ENCODE peak calls at places on chromosomes 3 and 15, in six cellular contexts. N is astrocyte of the spinal cord, C is mammary epithelial cell, D is kidney, O is lower leg skin, A is upper lobe of left lung. R is an unnamed sample.

GRCh38 chr3:12135029-12135634 is 23.6 kb downstream of the TIMP4 start:
- DNase-seq in N (peak), O (peak), C (peak), A (peak), D (peak), R (peak)

GRCh38 chr3:65664436-65664835 is 374.3 kb downstream of the MAGI1 start:
- DNase-seq in A (no peak), N (no peak), D (no peak), C (no peak), O (no peak), R (no peak)

GRCh38 chr3:197028711-197029510 is 706 bp downstream of the MELTF start:
- DNase-seq in A (peak), O (no peak), C (no peak), D (no peak), N (no peak), R (no peak)

GRCh38 chr3:81744366-81744765 is 17.1 kb downstream of the GBE1 start:
- DNase-seq in O (peak), A (no peak), N (peak), C (peak), D (no peak), R (no peak)

GRCh38 chr3:142987707-142988106 is 13.7 kb upstream of the U2SURP start:
- DNase-seq in C (peak), O (no peak), A (no peak), N (peak), D (no peak), R (no peak)

GRCh38 chr3:16498130-16498890 is 15.2 kb downstream of the RFTN1 start:
- DNase-seq in N (no peak), D (no peak), A (no peak), C (no peak), O (no peak), R (no peak)

GRCh38 chr3:16456784-16457415 is 56.6 kb downstream of the RFTN1 start:
- DNase-seq in N (peak), O (no peak), D (no peak), C (peak), A (no peak), R (no peak)

GRCh38 chr3:134392336-134392983 is 18.2 kb upstream of the AMOTL2 start:
- DNase-seq in O (no peak), A (no peak), N (no peak), C (no peak), D (no peak), R (no peak)

GRCh38 chr3:171228228-171228627 is 201.7 kb upstream of the SLC2A2 start:
- DNase-seq in O (no peak), N (peak), C (no peak), A (no peak), D (no peak), R (no peak)

GRCh38 chr3:71786551-71786950 is 1.6 kb upstream of the PROK2 start:
- DNase-seq in C (no peak), N (no peak), O (no peak), A (no peak), D (no peak), R (no peak)

GRCh38 chr15:69468241-69469121 is 15.9 kb downstream of the RPLP1 start:
- DNase-seq in A (no peak), O (no peak), D (peak), N (peak), C (peak), R (no peak)

GRCh38 chr15:27868828-27869404 is 230.2 kb downstream of the OCA2 start:
- DNase-seq in N (no peak), C (no peak), D (no peak), O (no peak), A (no peak), R (no peak)

GRCh38 chr3:172209333-172210321 is 170.2 kb downstream of the FNDC3B start:
- DNase-seq in D (peak), C (peak), O (no peak), A (peak), N (no peak), R (no peak)

GRCh38 chr3:159233734-159234133 is 431.9 kb downstream of the MFSD1 start:
- DNase-seq in D (no peak), N (no peak), O (no peak), A (no peak), C (no peak), R (no peak)

GRCh38 chr3:155243512-155243921 is 50.0 kb downstream of the STRIT1 start:
- DNase-seq in C (peak), A (no peak), D (no peak), N (peak), O (no peak), R (no peak)

GRCh38 chr3:112378989-112379692 is 46.2 kb downstream of the CD200 start:
- DNase-seq in D (no peak), C (peak), N (peak), A (no peak), O (peak), R (no peak)

GRCh38 chr15:50675524-50676144 is 11.0 kb downstream of the TRPM7 start:
- DNase-seq in D (no peak), A (no peak), N (peak), C (peak), O (no peak), R (no peak)

GRCh38 chr3:131899021-131899420 is 135.8 kb downstream of the CPNE4 start:
- DNase-seq in A (no peak), N (no peak), D (no peak), O (no peak), C (no peak), R (no peak)

GRCh38 chr3:123105201-123106189 is 38.7 kb downstream of the PDIA5 start:
- DNase-seq in C (no peak), O (no peak), D (no peak), A (no peak), N (no peak), R (no peak)

GRCh38 chr3:138082992-138083386 is 32.4 kb downstream of the DZIP1L start:
- DNase-seq in O (no peak), C (peak), D (no peak), A (no peak), N (no peak), R (no peak)

GRCh38 chr15:49301562-49301961 is 121.5 kb upstream of the FGF7 start:
- DNase-seq in A (no peak), N (peak), C (peak), D (no peak), O (no peak), R (no peak)

GRCh38 chr3:67674055-67674454 is 19.6 kb upstream of the SUCLG2 start:
- DNase-seq in N (no peak), C (no peak), O (no peak), D (no peak), A (no peak), R (no peak)

GRCh38 chr3:105032541-105032940 is 334.2 kb upstream of the ALCAM start:
- DNase-seq in N (no peak), A (no peak), D (no peak), O (no peak), C (no peak), R (no peak)

GRCh38 chr3:27311400-27311799 is 57.8 kb downstream of the NEK10 start:
- DNase-seq in A (no peak), C (peak), O (no peak), D (no peak), N (peak), R (no peak)

GRCh38 chr15:64521726-64522164 is 61.4 kb downstream of the ZNF609 start:
- DNase-seq in N (peak), D (no peak), A (no peak), O (peak), C (peak), R (peak)

GRCh38 chr15:69126054-69126469 is 34.4 kb upstream of the GLCE start:
- DNase-seq in O (no peak), N (peak), C (no peak), A (no peak), D (no peak), R (no peak)

GRCh38 chr3:75906555-75907112 is 121.3 kb upstream of the ZNF717 start:
- DNase-seq in O (no peak), D (peak), N (peak), A (peak), C (peak), R (peak)

GRCh38 chr15:68798695-68799094 is 22.0 kb downstream of the ANP32A start:
- DNase-seq in O (no peak), A (no peak), N (no peak), C (no peak), D (no peak), R (no peak)

GRCh38 chr3:76566211-76566534 is 473.7 kb upstream of the ROBO2 start:
- DNase-seq in O (no peak), N (no peak), A (no peak), D (no peak), C (no peak), R (no peak)

GRCh38 chr15:27176785-27177406 is 205.9 kb downstream of the GABRG3 start:
- DNase-seq in C (no peak), D (no peak), A (no peak), O (no peak), N (no peak), R (no peak)

GRCh38 chr3:9141903-9142302 is 107.5 kb downstream of the SRGAP3 start:
- DNase-seq in A (no peak), C (peak), D (no peak), N (no peak), O (no peak), R (no peak)

GRCh38 chr15:65095747-65096104 is 19.2 kb downstream of the KBTBD13 start:
- DNase-seq in A (no peak), O (no peak), D (no peak), C (no peak), N (no peak), R (no peak)

GRCh38 chr3:31456373-31456772 is 76.4 kb upstream of the STT3B start:
- DNase-seq in O (peak), A (no peak), N (no peak), C (no peak), D (no peak), R (no peak)

GRCh38 chr3:115823083-115823482 is 199.8 kb downstream of the GAP43 start:
- DNase-seq in C (peak), A (no peak), O (no peak), N (no peak), D (no peak), R (no peak)

GRCh38 chr15:76192715-76193114 is 118.6 kb downstream of the ETFA start:
- DNase-seq in C (no peak), A (no peak), N (no peak), D (no peak), O (no peak), R (no peak)

GRCh38 chr15:91023720-91024119 is 1.3 kb upstream of the VPS33B start:
- DNase-seq in N (no peak), D (no peak), C (no peak), O (no peak), A (no peak), R (no peak)

GRCh38 chr15:91018178-91018577 is 4.2 kb downstream of the VPS33B start:
- DNase-seq in A (no peak), C (no peak), D (no peak), N (no peak), O (no peak), R (no peak)

GRCh38 chr15:91021516-91022074 is 799 bp downstream of the VPS33B start:
- DNase-seq in O (no peak), N (peak), A (no peak), C (peak), D (no peak), R (no peak)

GRCh38 chr15:91022832-91023129 is 387 bp upstream of the VPS33B start:
- DNase-seq in A (no peak), N (no peak), O (no peak), C (no peak), D (no peak), R (no peak)

DNA sequence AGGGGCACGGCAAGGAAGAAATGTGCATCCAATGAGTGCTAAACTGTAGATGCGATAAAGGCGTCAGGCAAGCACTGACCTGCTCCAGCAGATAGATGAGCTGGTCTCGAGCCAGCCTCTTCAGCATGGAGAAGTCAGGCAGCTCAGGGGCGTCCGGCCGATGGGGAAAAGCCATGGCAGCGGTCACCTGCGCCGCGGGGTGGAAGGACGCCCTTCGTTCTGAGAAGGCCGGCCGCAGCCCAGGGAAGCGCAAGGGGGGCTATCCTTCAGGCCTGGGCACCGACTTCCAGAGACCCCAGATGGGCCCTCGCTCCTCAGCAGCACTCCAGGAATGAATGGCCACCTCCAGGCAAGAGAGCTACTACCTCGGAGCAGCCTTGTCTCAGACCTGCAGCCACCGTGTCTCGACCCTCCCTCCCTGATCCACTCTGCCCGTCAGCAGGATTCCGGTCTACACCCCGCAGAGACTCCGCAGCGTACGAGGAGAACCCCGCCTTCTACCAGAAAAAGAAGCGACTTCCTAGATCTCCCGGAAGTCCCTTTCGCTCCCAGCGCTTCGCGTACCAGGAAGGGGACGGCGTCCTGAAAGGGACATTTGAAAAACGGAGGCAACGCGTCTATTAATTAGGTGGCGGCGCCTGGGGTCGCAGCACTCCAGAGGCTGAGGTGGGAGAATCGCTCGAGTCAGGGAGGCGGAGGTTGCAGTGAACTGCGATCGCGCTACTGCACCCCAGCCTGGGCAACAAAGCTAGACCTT is at the start of gene VPS33B:
- DNase-seq in D (peak), O (peak), N (peak), A (peak), C (peak), R (peak)
- TF ChIP-seq CTCF in D (no peak), O (no peak), N (no peak), A (no peak), C (no peak), R (no peak)

DNA sequence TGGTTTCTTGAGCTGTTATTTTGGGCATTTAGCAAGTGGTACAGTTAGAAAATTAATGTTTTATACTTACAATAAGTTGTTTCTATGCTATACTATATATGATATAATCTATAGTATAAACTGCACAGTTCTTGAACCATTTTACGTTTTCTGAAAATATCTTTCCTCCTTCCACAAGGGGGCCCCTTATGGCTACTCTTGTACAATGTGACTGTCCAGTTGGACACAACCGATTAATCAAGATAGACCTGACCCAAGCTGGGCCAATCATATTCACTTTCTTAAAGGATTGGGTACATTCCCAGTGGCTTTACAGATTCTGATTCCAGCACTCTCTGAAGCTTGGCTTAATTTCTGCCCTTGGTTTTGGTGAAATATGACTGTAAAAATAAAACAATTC is 953.4 kb downstream of the AGBL1 start:
- DNase-seq in D (no peak), C (no peak), A (no peak), N (no peak), O (no peak), R (no peak)
- TF ChIP-seq CTCF in D (no peak), C (peak), A (no peak), N (peak), O (no peak), R (peak)

DNA sequence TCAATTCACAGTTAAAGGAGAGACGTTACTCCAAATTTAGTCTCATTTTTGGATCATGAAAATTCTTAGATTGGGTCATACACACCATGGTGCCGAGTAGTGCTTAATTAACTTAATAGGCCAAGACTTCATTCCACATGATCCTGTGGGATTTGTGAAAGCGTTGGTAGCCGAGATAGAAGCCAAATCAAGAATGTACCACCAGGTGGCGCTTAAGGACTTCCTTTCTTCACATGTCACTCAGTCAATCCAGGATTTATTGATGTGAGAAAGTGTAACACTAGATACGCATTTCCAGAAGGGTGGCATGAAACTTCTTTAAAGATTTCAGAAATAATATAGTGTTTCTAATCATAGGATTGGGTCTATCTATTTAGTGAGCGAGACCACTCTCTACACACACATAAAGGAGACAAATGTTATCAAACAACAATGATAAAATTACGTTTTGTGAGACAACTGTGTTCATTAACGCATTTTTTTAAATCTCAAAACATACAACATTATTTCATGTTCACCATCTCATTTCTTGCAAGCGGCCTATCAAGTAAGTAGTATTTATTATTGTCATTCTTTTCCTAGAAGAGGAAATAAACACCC is 436.1 kb downstream of the CHL1 start:
- DNase-seq in O (peak), D (no peak), A (no peak), C (peak), N (peak), R (peak)
- TF ChIP-seq CTCF in O (no peak), D (peak), A (peak), C (peak), N (peak), R (peak)

DNA sequence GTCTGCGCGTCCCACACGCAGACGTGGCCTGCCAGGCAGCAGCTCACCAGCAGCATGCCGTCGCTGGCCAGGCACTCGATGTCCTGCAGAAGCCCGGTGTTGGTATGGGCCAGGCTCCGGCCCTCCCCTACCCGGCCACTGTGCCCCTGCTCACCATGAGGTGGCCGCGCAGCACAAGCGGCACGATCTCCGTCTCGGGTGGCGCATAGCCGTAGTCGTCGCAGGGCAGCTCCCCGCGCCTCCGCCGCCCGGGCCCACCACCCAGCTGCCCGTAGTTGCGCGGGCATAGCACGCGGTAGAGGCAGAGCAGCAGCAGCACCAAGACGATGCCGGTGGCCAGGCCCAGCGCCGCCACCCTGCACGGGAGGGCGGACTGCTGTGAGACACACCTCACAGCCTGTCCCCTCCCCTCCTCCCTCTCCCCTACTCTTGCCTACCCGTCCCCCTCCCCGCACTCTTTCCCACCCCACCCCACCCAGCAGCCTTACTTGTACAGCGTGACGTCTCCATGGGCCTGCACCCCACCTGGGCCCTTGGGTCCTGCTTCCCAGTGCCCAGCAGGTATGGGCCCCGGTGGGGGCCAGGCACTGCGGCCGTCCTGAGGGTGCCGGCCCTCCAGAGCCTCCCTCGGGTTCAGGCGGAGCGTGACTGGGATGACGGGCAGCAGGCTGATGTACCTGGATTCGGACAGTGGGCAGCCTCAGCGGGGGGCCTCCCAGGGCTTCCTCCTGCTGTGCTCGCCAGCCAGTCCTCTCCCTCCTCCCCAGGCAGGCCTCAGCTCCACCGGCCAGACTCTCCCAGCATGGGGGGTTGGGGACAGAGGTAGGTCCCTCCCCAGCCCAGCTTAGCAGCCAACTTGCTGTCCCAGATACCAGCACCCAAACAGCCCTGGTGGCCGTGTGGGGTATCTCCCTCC is 37.6 kb downstream of the PTPN23 start:
- DNase-seq in A (peak), N (no peak), C (no peak), O (no peak), D (no peak), R (no peak)
- TF ChIP-seq CTCF in A (no peak), N (no peak), C (peak), O (no peak), D (no peak), R (peak)

GRCh38 chr3:192063570-192063969 is 602.6 kb downstream of the PYDC2 start:
- DNase-seq in N (peak), D (peak), O (no peak), A (peak), C (no peak), R (peak)
- TF ChIP-seq CTCF in N (no peak), D (no peak), O (no peak), A (no peak), C (no peak), R (no peak)

GRCh38 chr3:101812895-101813294 is 33.9 kb downstream of the NXPE3 start:
- DNase-seq in D (no peak), A (no peak), O (no peak), N (no peak), C (no peak), R (no peak)
- TF ChIP-seq CTCF in D (no peak), A (no peak), O (no peak), N (no peak), C (no peak), R (no peak)

R was measured in neural crest cell.